ENCODE peak calls at places on chromosome 20, in four cellular contexts. One of them, this sample, is unnamed.

GRCh38 chr20:31833931-31834521 is 11.4 kb downstream of the FOXS1 start:
- DNase-seq in HepG2: no peak
- DNase-seq in HCT116: no peak
- DNase-seq in K562: no peak
- DNase-seq in this sample: no peak

GRCh38 chr20:63553251-63553932 is 567 bp upstream of the FNDC11 start:
- DNase-seq in K562: peak
- DNase-seq in HCT116: peak
- DNase-seq in HepG2: peak
- DNase-seq in this sample: peak

GRCh38 chr20:4808872-4809271 is 87.2 kb downstream of the PRND start:
- DNase-seq in HepG2: no peak
- DNase-seq in K562: no peak
- DNase-seq in HCT116: no peak
- DNase-seq in this sample: no peak

GRCh38 chr20:51480507-51481270 is 61.8 kb downstream of the NFATC2 start:
- DNase-seq in HepG2: no peak
- DNase-seq in K562: no peak
- DNase-seq in HCT116: no peak
- DNase-seq in this sample: no peak

GRCh38 chr20:36184816-36185776 is 30.6 kb downstream of the EPB41L1 start:
- DNase-seq in HepG2: no peak
- DNase-seq in HCT116: no peak
- DNase-seq in K562: no peak
- DNase-seq in this sample: no peak

GRCh38 chr20:32505723-32506473 is 79.2 kb downstream of the NOL4L start:
- DNase-seq in K562: no peak
- DNase-seq in HCT116: no peak
- DNase-seq in HepG2: no peak
- DNase-seq in this sample: no peak

GRCh38 chr20:57770852-57771746 is 61.3 kb upstream of the PMEPA1 start:
- DNase-seq in K562: no peak
- DNase-seq in HCT116: no peak
- DNase-seq in HepG2: no peak
- DNase-seq in this sample: no peak

GRCh38 chr20:63836335-63837133 is 5.5 kb upstream of the ZBTB46 start:
- DNase-seq in HepG2: no peak
- DNase-seq in K562: no peak
- DNase-seq in HCT116: no peak
- DNase-seq in this sample: no peak

GRCh38 chr20:13800728-13801134 is 15.9 kb downstream of the NDUFAF5 start:
- DNase-seq in HepG2: peak
- DNase-seq in HCT116: no peak
- DNase-seq in K562: no peak
- DNase-seq in this sample: no peak

DNA sequence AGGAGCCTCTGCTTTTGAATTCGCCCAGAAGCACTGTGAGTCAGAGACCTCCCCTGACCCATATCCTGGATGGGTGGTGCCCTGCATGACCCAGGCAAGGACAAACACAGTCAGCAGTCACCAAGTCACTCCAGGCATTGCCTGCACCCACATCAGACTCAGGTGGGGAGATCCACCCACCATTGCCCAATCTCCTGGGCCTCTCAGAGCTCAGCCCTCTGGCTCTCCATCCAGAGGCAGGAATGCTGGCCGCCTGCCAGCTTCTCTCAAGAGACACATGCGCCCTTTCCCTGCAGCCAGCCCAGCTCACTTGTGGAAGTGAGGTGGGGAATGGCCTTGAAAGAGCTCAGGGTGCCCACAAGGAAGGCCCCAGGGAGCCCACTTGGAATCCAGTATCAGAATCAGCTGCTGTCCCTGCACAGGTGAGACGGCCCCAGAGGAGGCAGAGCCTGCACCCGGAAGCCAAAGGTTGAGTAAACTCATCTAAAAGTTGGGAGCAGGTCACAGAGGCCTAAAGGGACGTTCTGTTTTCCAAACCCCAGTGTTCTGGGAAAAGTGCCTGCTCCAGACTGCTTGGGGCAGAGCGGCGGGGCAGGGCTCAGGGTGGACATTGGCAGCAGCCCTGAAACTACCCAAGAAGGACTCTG is 129.8 kb downstream of the PREX1 start:
- DNase-seq in K562: no peak
- DNase-seq in HepG2: peak
- DNase-seq in HCT116: no peak
- DNase-seq in this sample: no peak
- TF ChIP-seq ZNF274 in K562: no peak
- TF ChIP-seq ZNF274 in HepG2: no peak
- TF ChIP-seq ZNF274 in HCT116: no peak
- TF ChIP-seq ZNF274 in this sample: no peak

GRCh38 chr20:18252597-18253451 is 35.5 kb upstream of the ZNF133 start:
- DNase-seq in K562: no peak
- DNase-seq in HCT116: peak
- DNase-seq in HepG2: no peak
- DNase-seq in this sample: no peak
- H3K9ac ChIP-seq in K562: no peak
- H3K9ac ChIP-seq in HCT116: peak
- H3K9ac ChIP-seq in HepG2: no peak
- H3K9ac ChIP-seq in this sample: no peak

GRCh38 chr20:43955244-43956191 is 40.9 kb downstream of the TOX2 start:
- DNase-seq in K562: no peak
- DNase-seq in HCT116: peak
- DNase-seq in HepG2: no peak
- DNase-seq in this sample: peak
- H3K4me3 ChIP-seq in K562: no peak
- H3K4me3 ChIP-seq in HCT116: peak
- H3K4me3 ChIP-seq in HepG2: no peak
- H3K4me3 ChIP-seq in this sample: no peak

GRCh38 chr20:40803381-40803780 is 114.3 kb upstream of the MAFB start:
- DNase-seq in HCT116: no peak
- DNase-seq in HepG2: no peak
- DNase-seq in K562: no peak
- DNase-seq in this sample: no peak

GRCh38 chr20:40798066-40798465 is 109.0 kb upstream of the MAFB start:
- DNase-seq in HepG2: no peak
- DNase-seq in HCT116: no peak
- DNase-seq in K562: no peak
- DNase-seq in this sample: no peak

GRCh38 chr20:40802886-40803285 is 113.8 kb upstream of the MAFB start:
- DNase-seq in K562: no peak
- DNase-seq in HepG2: no peak
- DNase-seq in HCT116: no peak
- DNase-seq in this sample: no peak

DNA sequence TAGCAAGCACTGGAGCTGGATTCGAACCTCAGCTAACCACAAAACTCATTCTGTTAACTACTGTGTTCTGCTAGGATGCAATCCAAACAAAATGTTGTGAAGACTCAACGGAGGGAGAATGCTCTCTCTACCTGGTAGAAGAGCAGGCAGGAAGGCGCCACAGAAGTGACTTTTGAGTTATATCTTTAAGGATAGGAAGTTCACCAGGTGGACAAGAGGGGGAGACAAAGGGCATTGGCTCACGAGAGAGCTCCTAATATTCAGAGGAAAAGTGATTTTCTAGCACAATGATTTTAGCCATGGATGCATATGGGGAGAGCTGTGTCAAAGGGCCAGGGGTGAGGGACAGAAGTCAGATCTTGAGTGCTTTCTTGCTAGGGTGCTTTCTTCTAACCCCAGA is 108.4 kb upstream of the MAFB start:
- DNase-seq in HepG2: peak
- DNase-seq in K562: peak
- DNase-seq in HCT116: peak
- DNase-seq in this sample: no peak
- TF ChIP-seq ZNF274 in HepG2: no peak
- TF ChIP-seq ZNF274 in K562: no peak
- TF ChIP-seq ZNF274 in HCT116: no peak
- TF ChIP-seq ZNF274 in this sample: no peak

GRCh38 chr20:62356143-62356947 is 10.8 kb downstream of the LAMA5 start:
- DNase-seq in HCT116: no peak
- DNase-seq in K562: no peak
- DNase-seq in HepG2: no peak
- DNase-seq in this sample: no peak
- H3K9ac ChIP-seq in HCT116: peak
- H3K9ac ChIP-seq in K562: peak
- H3K9ac ChIP-seq in HepG2: no peak
- H3K9ac ChIP-seq in this sample: peak